ENCODE peak calls at places on chromosomes 5 and 9, in seven cellular contexts. S is Daoy, Q is neural progenitor cell, P is NCI-H2171 treated with DMSO at 0.1 percent for 48 hours, D is COR-L47, A is brain microvascular endothelial cell, I is fibroblast of lung. J is an unnamed sample.

GRCh38 chr5:43704243-43704642 is 101.3 kb downstream of the NNT start:
- DNase-seq in S (no peak), Q (no peak), P (no peak), D (no peak), A (no peak), I (no peak), J (no peak)

GRCh38 chr9:446074-446699 is 231.5 kb downstream of the DOCK8 start:
- DNase-seq in S (no peak), Q (no peak), P (no peak), D (no peak), A (no peak), I (no peak), J (no peak)

GRCh38 chr5:74112372-74112875 is 486.4 kb downstream of the ARHGEF28 start:
- DNase-seq in S (no peak), Q (no peak), P (no peak), D (peak), A (no peak), I (no peak), J (no peak)

GRCh38 chr5:169831331-169831730 is 149.0 kb downstream of the INSYN2B start:
- DNase-seq in S (no peak), Q (no peak), P (peak), D (peak), A (no peak), I (peak), J (no peak)

GRCh38 chr9:1071730-1072129 is 21.6 kb downstream of the DMRT2 start:
- DNase-seq in S (no peak), Q (no peak), P (no peak), D (no peak), A (no peak), I (no peak), J (no peak)

GRCh38 chr5:179648410-179648809 is 24.9 kb upstream of the HNRNPH1 start:
- DNase-seq in S (no peak), Q (no peak), P (no peak), D (no peak), A (no peak), I (no peak), J (no peak)

GRCh38 chr9:38421498-38422211 is 2.6 kb downstream of the IGFBPL1 start:
- DNase-seq in S (peak), Q (peak), P (peak), D (peak), A (no peak), I (no peak), J (no peak)

GRCh38 chr9:20292002-20292401 is 330.3 kb downstream of the MLLT3 start:
- DNase-seq in S (peak), Q (no peak), P (no peak), D (no peak), A (peak), I (peak), J (peak)

GRCh38 chr5:156094001-156094400 is 233.0 kb upstream of the SGCD start:
- DNase-seq in S (peak), Q (peak), P (no peak), D (no peak), A (no peak), I (no peak), J (no peak)

GRCh38 chr9:72294952-72295351 is 70.1 kb downstream of the ZFAND5 start:
- DNase-seq in S (peak), Q (no peak), P (no peak), D (no peak), A (no peak), I (no peak), J (no peak)

GRCh38 chr9:88678008-88678407 is 143.0 kb downstream of the NXNL2 start:
- DNase-seq in S (no peak), Q (no peak), P (no peak), D (no peak), A (no peak), I (no peak), J (no peak)

GRCh38 chr9:696332-697090 is 145.0 kb upstream of the DMRT1 start:
- DNase-seq in S (peak), Q (no peak), P (no peak), D (no peak), A (peak), I (peak), J (peak)

J was measured in fibroblast of mammary gland.